ENCODE peak calls at places on chromosomes 4 and X, in eight cellular contexts. I, D, E, Y, X, M, G and V are unnamed samples.

GRCh38 chr4:95289028-95289634 is 259.6 kb downstream of the UNC5C start:
- DNase-seq in Y (no peak), G (no peak), D (no peak), E (no peak), I (no peak), M (no peak), X (no peak), V (no peak)

GRCh38 chrX:30659421-30659820 is 6.2 kb downstream of the GK start:
- DNase-seq in D (no peak), M (no peak), Y (no peak), X (no peak), I (no peak), G (peak; percentile 4), E (no peak), V (no peak)

GRCh38 chr4:25928956-25929336 is 14.9 kb downstream of the SMIM20 start:
- DNase-seq in Y (no peak), X (no peak), I (no peak), E (no peak), G (no peak), M (no peak), D (no peak), V (no peak)

GRCh38 chr4:122710434-122711308 is 21.8 kb upstream of the BBS12 start:
- DNase-seq in I (no peak), Y (no peak), X (no peak), M (no peak), G (no peak), D (no peak), E (no peak), V (no peak)

GRCh38 chr4:137124278-137124932 is 407.9 kb downstream of the PCDH18 start:
- DNase-seq in D (peak; percentile 5), G (peak; percentile 7), E (no peak), I (no peak), X (no peak), M (peak; percentile 14), Y (peak; percentile 42), V (no peak)

GRCh38 chrX:12138366-12139313 is at the start of gene FRMPD4:
- DNase-seq in D (peak; percentile 3), E (peak; percentile 49), G (no peak), X (no peak), M (no peak), Y (peak; percentile 10), I (no peak), V (no peak)

GRCh38 chr4:80125252-80126177 is 52.5 kb upstream of the ANTXR2 start:
- DNase-seq in I (peak; percentile 8), D (no peak), X (peak; percentile 18), Y (no peak), G (no peak), M (no peak), E (no peak), V (no peak)

GRCh38 chr4:8538703-8539567 is 41.3 kb upstream of the GPR78 start:
- DNase-seq in Y (no peak), M (no peak), X (no peak), D (no peak), G (peak; percentile 62), E (no peak), I (no peak), V (peak; percentile 67)

GRCh38 chr4:112378858-112379257 is 81.7 kb downstream of the ALPK1 start:
- DNase-seq in X (no peak), G (no peak), E (no peak), I (no peak), D (no peak), Y (no peak), M (no peak), V (no peak)

GRCh38 chr4:1464581-1465171 is 58.4 kb upstream of the NKX1-1 start:
- DNase-seq in D (no peak), Y (peak; percentile 23), I (no peak), X (no peak), G (no peak), E (no peak), M (no peak), V (no peak)

GRCh38 chr4:142845293-142846070 is 619 bp downstream of the INPP4B start:
- DNase-seq in D (peak; percentile 9), X (no peak), G (no peak), I (peak; percentile 13), M (peak; percentile 28), Y (peak; percentile 44), E (peak; percentile 55), V (peak; percentile 3)

GRCh38 chr4:40143926-40144508 is 52.8 kb upstream of the RHOH start:
- DNase-seq in Y (no peak), E (no peak), X (no peak), M (no peak), D (no peak), G (no peak), I (no peak), V (no peak)

GRCh38 chrX:122565952-122566351 is 618.1 kb upstream of the GRIA3 start:
- DNase-seq in X (no peak), I (no peak), M (no peak), G (no peak), E (no peak), D (no peak), Y (peak; percentile 22), V (peak; percentile 10)

GRCh38 chr4:142354794-142355416 is 491.2 kb downstream of the INPP4B start:
- DNase-seq in Y (no peak), M (no peak), E (no peak), G (no peak), X (no peak), I (no peak), D (no peak), V (no peak)

GRCh38 chrX:93428497-93428896 is 244.9 kb downstream of the NAP1L3 start:
- DNase-seq in M (no peak), Y (no peak), X (no peak), E (no peak), D (no peak), I (no peak), G (no peak), V (no peak)

GRCh38 chrX:72107841-72108590 is 23.7 kb downstream of the RTL5 start:
- DNase-seq in X (no peak), M (no peak), Y (no peak), D (no peak), E (no peak), I (no peak), G (no peak), V (no peak)

GRCh38 chrX:23287191-23287764 is 47.4 kb upstream of the PTCHD1 start:
- DNase-seq in M (no peak), X (no peak), E (no peak), I (no peak), Y (no peak), G (no peak), D (no peak), V (no peak)

GRCh38 chr4:151700566-151701316 is 60.1 kb downstream of the GATB start:
- DNase-seq in E (no peak), X (no peak), D (no peak), G (no peak), M (no peak), Y (no peak), I (no peak), V (no peak)

GRCh38 chrX:51697397-51697796 is 12.9 kb upstream of the CENPVL1 start:
- DNase-seq in X (no peak), Y (no peak), E (no peak), I (no peak), M (no peak), G (no peak), D (no peak), V (no peak)

GRCh38 chrX:10199212-10199611 is 42.4 kb downstream of the CLCN4 start:
- DNase-seq in D (peak; percentile 20), I (peak; percentile 29), Y (no peak), X (no peak), G (no peak), E (no peak), M (no peak), V (no peak)

GRCh38 chr4:111943796-111944203 is 201.5 kb upstream of the FAM241A start:
- DNase-seq in M (peak; percentile 33), E (no peak), I (peak; percentile 61), G (peak; percentile 23), Y (peak; percentile 5), X (no peak), D (no peak), V (peak; percentile 38)

GRCh38 chr4:85932371-85933305 is 427.2 kb downstream of the MAPK10 start:
- DNase-seq in Y (no peak), G (no peak), M (no peak), E (no peak), I (no peak), X (no peak), D (peak; percentile 26), V (no peak)

DNA sequence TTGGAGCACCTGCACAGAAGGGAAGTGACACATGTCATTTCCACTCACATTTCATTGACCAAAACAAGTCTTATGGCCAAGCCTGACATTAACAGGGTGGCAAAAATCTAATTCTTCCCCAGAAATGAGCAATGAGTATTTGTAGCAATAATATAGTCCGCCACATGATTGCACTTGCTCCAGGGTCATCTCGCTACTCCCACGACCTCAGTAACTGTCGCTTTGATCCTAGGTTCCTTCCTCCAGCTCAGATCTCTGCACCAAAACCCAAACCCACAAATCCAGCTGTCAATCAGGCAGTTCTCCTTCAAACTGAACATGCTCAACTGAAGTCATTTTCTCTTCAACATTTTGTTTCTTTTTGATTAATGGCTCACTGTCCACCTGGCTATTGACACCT is 25.2 kb upstream of the PTTG2 start:
- DNase-seq in G (no peak), D (no peak), Y (no peak), E (no peak), M (no peak), I (no peak), X (no peak), V (no peak)
- H3K4me1 ChIP-seq in G (no peaks in the 10 kb centered on the region), D (peaks cover 4% of the 10 kb centered on the region), Y (peaks cover 5% of the 10 kb centered on the region), E (peaks cover 37% of the 10 kb centered on the region), M (no peaks in the 10 kb centered on the region), I (no peaks in the 10 kb centered on the region), X (no peaks in the 10 kb centered on the region), V (no peaks in the 10 kb centered on the region)

GRCh38 chr4:3318561-3319021 is 25.8 kb downstream of the RGS12 start:
- DNase-seq in D (no peak), M (peak; percentile 16), G (no peak), X (no peak), I (no peak), Y (no peak), E (no peak), V (peak; percentile 6)
- TF ChIP-seq CTCF in D (peak; percentile 18), M (peak; percentile 10), G (no peak), X (no peak), I (no peak), Y (peak; percentile 19), E (peak; percentile 20), V (no peak)

DNA sequence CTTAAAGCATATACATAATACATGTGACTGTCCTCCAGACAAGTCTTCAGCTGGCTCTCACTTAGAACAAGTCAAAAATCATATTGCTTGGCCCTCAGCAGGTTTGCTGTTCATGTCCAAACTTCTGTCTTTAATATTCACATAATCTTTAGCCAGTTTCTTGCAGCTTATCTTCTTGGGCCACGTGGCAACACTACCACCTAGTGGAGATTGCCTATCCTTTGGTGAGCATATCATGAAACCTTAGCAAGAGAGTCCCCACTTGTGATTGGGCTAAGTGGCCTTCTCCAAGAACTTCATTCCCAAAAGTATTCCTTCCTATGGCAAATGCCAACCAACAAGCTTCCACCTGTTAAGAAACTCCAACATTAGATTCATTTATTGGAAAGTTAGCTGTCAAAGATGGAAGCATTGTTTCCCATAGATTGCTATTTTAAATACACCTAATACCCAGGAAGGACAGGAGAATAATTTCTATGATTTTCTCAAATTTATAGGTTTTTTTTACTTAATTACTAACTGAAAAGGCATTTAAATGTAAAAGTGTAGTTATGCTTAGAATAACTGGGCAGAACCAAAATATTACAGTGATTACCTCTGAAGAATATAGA is 231.9 kb upstream of the INTU start:
- DNase-seq in E (no peak), X (no peak), G (peak; percentile 1), D (peak; percentile 47), I (peak; percentile 36), Y (peak; percentile 28), M (peak; percentile 79), V (peak; percentile 63)
- H3K4me1 ChIP-seq in E (no peaks in the 10 kb centered on the region), X (no peaks in the 10 kb centered on the region), G (no peaks in the 10 kb centered on the region), D (no peaks in the 10 kb centered on the region), I (peaks cover 4% of the 10 kb centered on the region), Y (no peaks in the 10 kb centered on the region), M (no peaks in the 10 kb centered on the region), V (no peaks in the 10 kb centered on the region)

GRCh38 chrX:153924149-153924861 is 1.8 kb downstream of the ARHGAP4 start:
- DNase-seq in E (no peak), M (peak; percentile 73), G (peak; percentile 34), D (no peak), I (peak; percentile 45), Y (no peak), X (no peak), V (no peak)
- TF ChIP-seq CTCF in E (peak; percentile 26), M (peak; percentile 57), G (no peak), D (peak; percentile 47), I (peak; percentile 22), Y (peak; percentile 39), X (peak; percentile 38), V (no peak)